ENCODE peak calls at places on chromosome 2, in four cellular contexts. One of them, this sample, is unnamed.

GRCh38 chr2:84450288-84451227 is 8.5 kb downstream of the SUCLG1 start:
- DNase-seq in A549: no peak
- DNase-seq in GM12892: no peak
- DNase-seq in tibial nerve: no peak
- DNase-seq in this sample: no peak

GRCh38 chr2:16259010-16259409 is 318.7 kb downstream of the MYCN start:
- DNase-seq in A549: no peak
- DNase-seq in GM12892: no peak
- DNase-seq in tibial nerve: no peak
- DNase-seq in this sample: no peak

GRCh38 chr2:67394734-67395133 is 2.4 kb upstream of the ETAA1 start:
- DNase-seq in A549: peak
- DNase-seq in GM12892: no peak
- DNase-seq in tibial nerve: no peak
- DNase-seq in this sample: no peak

GRCh38 chr2:47119001-47119400 is 36.1 kb downstream of the STPG4 start:
- DNase-seq in A549: peak
- DNase-seq in GM12892: no peak
- DNase-seq in tibial nerve: no peak
- DNase-seq in this sample: no peak

GRCh38 chr2:153311432-153311831 is 167.1 kb downstream of the RPRM start:
- DNase-seq in A549: no peak
- DNase-seq in GM12892: no peak
- DNase-seq in tibial nerve: no peak
- DNase-seq in this sample: no peak

GRCh38 chr2:203732953-203733510 is 26.6 kb downstream of the CD28 start:
- DNase-seq in A549: no peak
- DNase-seq in GM12892: no peak
- DNase-seq in tibial nerve: no peak
- DNase-seq in this sample: no peak

GRCh38 chr2:231359484-231359883 is 36.0 kb upstream of the B3GNT7 start:
- DNase-seq in A549: no peak
- DNase-seq in GM12892: no peak
- DNase-seq in tibial nerve: no peak
- DNase-seq in this sample: no peak

GRCh38 chr2:9107168-9108025 is 99.2 kb upstream of the ASAP2 start:
- DNase-seq in A549: no peak
- DNase-seq in GM12892: no peak
- DNase-seq in tibial nerve: no peak
- DNase-seq in this sample: no peak

GRCh38 chr2:59249441-59250330 is 1008.6 kb upstream of the FANCL start:
- DNase-seq in A549: no peak
- DNase-seq in GM12892: no peak
- DNase-seq in tibial nerve: no peak
- DNase-seq in this sample: no peak

GRCh38 chr2:85902496-85902895 is 13.7 kb upstream of the ST3GAL5 start:
- DNase-seq in A549: no peak
- DNase-seq in GM12892: no peak
- DNase-seq in tibial nerve: no peak
- DNase-seq in this sample: no peak

GRCh38 chr2:86241611-86242010 is 42.4 kb downstream of the MRPL35 start:
- DNase-seq in A549: no peak
- DNase-seq in GM12892: no peak
- DNase-seq in tibial nerve: no peak
- DNase-seq in this sample: no peak

GRCh38 chr2:15554525-15555218 is 6.5 kb downstream of the NBAS start:
- DNase-seq in A549: no peak
- DNase-seq in GM12892: no peak
- DNase-seq in tibial nerve: no peak
- DNase-seq in this sample: peak

GRCh38 chr2:140498360-140498759 is 1632.5 kb downstream of the LRP1B start:
- DNase-seq in A549: no peak
- DNase-seq in GM12892: no peak
- DNase-seq in tibial nerve: no peak
- DNase-seq in this sample: no peak

GRCh38 chr2:238716171-238716570 is 131.7 kb upstream of the TWIST2 start:
- DNase-seq in A549: no peak
- DNase-seq in GM12892: no peak
- DNase-seq in tibial nerve: no peak
- DNase-seq in this sample: no peak

GRCh38 chr2:190311893-190312634 is 7.6 kb downstream of the HIBCH start:
- DNase-seq in A549: no peak
- DNase-seq in GM12892: no peak
- DNase-seq in tibial nerve: no peak
- DNase-seq in this sample: peak

GRCh38 chr2:168231609-168232241 is 15.7 kb downstream of the STK39 start:
- DNase-seq in A549: no peak
- DNase-seq in GM12892: no peak
- DNase-seq in tibial nerve: no peak
- DNase-seq in this sample: no peak

GRCh38 chr2:215049341-215049740 is 89.1 kb downstream of the ABCA12 start:
- DNase-seq in A549: no peak
- DNase-seq in GM12892: no peak
- DNase-seq in tibial nerve: no peak
- DNase-seq in this sample: no peak

GRCh38 chr2:118122768-118123335 is 34.6 kb downstream of the INSIG2 start:
- DNase-seq in A549: peak
- DNase-seq in GM12892: no peak
- DNase-seq in tibial nerve: no peak
- DNase-seq in this sample: no peak

GRCh38 chr2:104321141-104321799 is 532.6 kb upstream of the POU3F3 start:
- DNase-seq in A549: no peak
- DNase-seq in GM12892: no peak
- DNase-seq in tibial nerve: no peak
- DNase-seq in this sample: no peak

GRCh38 chr2:209946539-209946938 is 55.9 kb upstream of the RPE start:
- DNase-seq in A549: no peak
- DNase-seq in GM12892: no peak
- DNase-seq in tibial nerve: no peak
- DNase-seq in this sample: no peak

GRCh38 chr2:23934296-23934695 is 6.0 kb upstream of the UBXN2A start:
- DNase-seq in A549: no peak
- DNase-seq in GM12892: no peak
- DNase-seq in tibial nerve: no peak
- DNase-seq in this sample: no peak

GRCh38 chr2:47159627-47160026 is 4.5 kb upstream of the STPG4 start:
- DNase-seq in A549: no peak
- DNase-seq in GM12892: no peak
- DNase-seq in tibial nerve: no peak
- DNase-seq in this sample: no peak

GRCh38 chr2:169743549-169743948 is 9.9 kb downstream of the KLHL23 start:
- DNase-seq in A549: no peak
- DNase-seq in GM12892: no peak
- DNase-seq in tibial nerve: no peak
- DNase-seq in this sample: no peak

GRCh38 chr2:239438368-239438767 is 37.5 kb upstream of the HDAC4 start:
- DNase-seq in A549: no peak
- DNase-seq in GM12892: no peak
- DNase-seq in tibial nerve: no peak
- DNase-seq in this sample: no peak

GRCh38 chr2:203484266-203485112 is 50.6 kb downstream of the RAPH1 start:
- DNase-seq in A549: peak
- DNase-seq in GM12892: no peak
- DNase-seq in tibial nerve: no peak
- DNase-seq in this sample: peak

GRCh38 chr2:98936133-98936916 is at the start of gene CRACDL:
- DNase-seq in A549: no peak
- DNase-seq in GM12892: no peak
- DNase-seq in tibial nerve: no peak
- DNase-seq in this sample: no peak

GRCh38 chr2:73780242-73780582 is 309 bp upstream of the DUSP11 start:
- DNase-seq in A549: no peak
- DNase-seq in GM12892: no peak
- DNase-seq in tibial nerve: no peak
- DNase-seq in this sample: no peak
- TF ChIP-seq POLR2A in A549: no peak
- TF ChIP-seq POLR2A in GM12892: no peak
- TF ChIP-seq POLR2A in tibial nerve: no peak
- TF ChIP-seq POLR2A in this sample: peak

DNA sequence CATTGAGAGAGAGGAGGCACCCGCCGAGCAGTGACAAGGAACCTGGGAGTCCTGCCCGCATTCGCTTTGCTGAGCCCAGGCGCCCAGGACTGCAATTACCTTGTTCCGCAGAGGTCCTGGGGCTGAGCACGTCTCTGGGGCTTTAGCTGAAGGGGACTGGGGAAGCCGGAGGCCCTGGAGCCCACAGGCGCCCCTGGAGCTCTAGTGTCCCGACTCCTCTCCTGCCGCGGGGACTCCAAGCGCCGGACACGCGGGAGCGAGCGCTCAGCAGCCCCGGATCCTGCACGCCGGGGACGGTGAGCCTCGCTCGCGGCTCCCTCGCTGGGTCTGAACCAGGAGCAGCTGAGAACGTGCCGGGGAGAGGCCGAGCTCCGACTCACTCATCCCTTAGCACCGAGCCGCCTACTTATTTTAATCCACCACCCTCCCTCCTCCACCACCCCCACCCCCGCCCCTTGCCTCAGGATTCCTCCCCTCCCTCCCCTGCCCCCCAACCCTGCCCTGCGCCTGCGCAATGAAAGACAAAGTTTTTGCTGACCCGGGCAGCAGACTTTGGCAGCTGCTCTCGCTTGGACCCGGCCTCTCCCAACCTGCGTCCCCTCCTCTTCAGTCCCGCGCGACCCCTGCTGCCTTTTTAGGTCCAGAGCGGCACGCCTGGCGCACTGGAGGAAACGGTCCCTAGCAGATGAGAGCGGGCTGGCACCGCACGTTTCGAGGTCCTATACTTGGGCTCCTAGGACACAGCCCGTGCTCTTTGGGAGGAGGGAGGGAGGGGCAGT is at the start of gene OSR1:
- DNase-seq in A549: peak
- DNase-seq in GM12892: no peak
- DNase-seq in tibial nerve: no peak
- DNase-seq in this sample: no peak
- TF ChIP-seq POLR2A in A549: peak
- TF ChIP-seq POLR2A in GM12892: no peak
- TF ChIP-seq POLR2A in tibial nerve: peak
- TF ChIP-seq POLR2A in this sample: no peak

GRCh38 chr2:202460119-202460518 is 84.0 kb downstream of the BMPR2 start:
- DNase-seq in A549: no peak
- DNase-seq in GM12892: no peak
- DNase-seq in tibial nerve: no peak
- DNase-seq in this sample: no peak
- TF ChIP-seq POLR2A in A549: no peak
- TF ChIP-seq POLR2A in GM12892: no peak
- TF ChIP-seq POLR2A in tibial nerve: no peak
- TF ChIP-seq POLR2A in this sample: no peak

GRCh38 chr2:27133905-27134780 is at the start of gene PREB:
- DNase-seq in A549: peak
- DNase-seq in GM12892: peak
- DNase-seq in tibial nerve: peak
- DNase-seq in this sample: peak
- TF ChIP-seq POLR2A in A549: peak
- TF ChIP-seq POLR2A in GM12892: peak
- TF ChIP-seq POLR2A in tibial nerve: peak
- TF ChIP-seq POLR2A in this sample: peak

This sample was measured in erythroblast.